ENCODE peak calls at places on chromosome 1, in nine cellular contexts. Z is pancreas, A is breast epithelium, Y is lower lobe of right lung, J is astrocyte, W is adrenal gland, C is fibroblast of lung, E is mammary epithelial cell, X is cardiac muscle cell. S is an unnamed sample. For H3K27me3, the result is how much of the 10 kb centered on the place peaks cover.

GRCh38 chr1:233815865-233816264 is 88.6 kb upstream of the SLC35F3 start:
- DNase-seq in W (no peak), E (peak), C (no peak), Z (no peak), J (no peak), Y (no peak), X (no peak), A (no peak), S (no peak)

GRCh38 chr1:205012416-205013140 is 30.4 kb upstream of the CNTN2 start:
- DNase-seq in Z (no peak), W (no peak), J (no peak), X (no peak), A (no peak), Y (no peak), C (no peak), E (no peak), S (no peak)

GRCh38 chr1:57494679-57495078 is 70.8 kb upstream of the DAB1 start:
- DNase-seq in C (no peak), W (no peak), J (no peak), X (no peak), Z (no peak), A (no peak), E (no peak), Y (no peak), S (no peak)

GRCh38 chr1:47684518-47684917 is 246.7 kb downstream of the FOXD2 start:
- DNase-seq in E (no peak), J (no peak), X (no peak), Y (no peak), Z (no peak), W (no peak), C (no peak), A (no peak), S (no peak)

GRCh38 chr1:221840511-221841243 is 98.8 kb upstream of the DUSP10 start:
- DNase-seq in E (no peak), X (no peak), J (no peak), Y (no peak), W (no peak), A (no peak), Z (no peak), C (no peak), S (no peak)

GRCh38 chr1:3905266-3905952 is 5.3 kb upstream of the C1orf174 start:
- DNase-seq in X (no peak), A (no peak), E (no peak), Z (no peak), C (no peak), J (no peak), Y (peak), W (no peak), S (no peak)

GRCh38 chr1:38812981-38813380 is 46.6 kb downstream of the RRAGC start:
- DNase-seq in C (no peak), E (no peak), W (no peak), Y (no peak), X (no peak), A (no peak), Z (no peak), J (no peak), S (no peak)

GRCh38 chr1:4796999-4797375 is 142.6 kb downstream of the AJAP1 start:
- DNase-seq in A (no peak), Y (no peak), Z (no peak), J (no peak), E (no peak), C (no peak), W (no peak), X (no peak), S (no peak)

GRCh38 chr1:153260980-153261792 is 1.7 kb downstream of the LORICRIN start:
- DNase-seq in Z (peak), E (no peak), X (peak), Y (peak), A (no peak), J (peak), W (no peak), C (no peak), S (no peak)

GRCh38 chr1:116663821-116664220 is 3.7 kb downstream of the IGSF3 start:
- DNase-seq in C (no peak), J (no peak), Y (no peak), X (no peak), W (no peak), Z (no peak), A (no peak), E (no peak), S (no peak)
- H3K4me3 ChIP-seq in C (no peak), J (no peak), Y (no peak), X (no peak), W (no peak), Z (no peak), A (no peak), E (no peak), S (no peak)

DNA sequence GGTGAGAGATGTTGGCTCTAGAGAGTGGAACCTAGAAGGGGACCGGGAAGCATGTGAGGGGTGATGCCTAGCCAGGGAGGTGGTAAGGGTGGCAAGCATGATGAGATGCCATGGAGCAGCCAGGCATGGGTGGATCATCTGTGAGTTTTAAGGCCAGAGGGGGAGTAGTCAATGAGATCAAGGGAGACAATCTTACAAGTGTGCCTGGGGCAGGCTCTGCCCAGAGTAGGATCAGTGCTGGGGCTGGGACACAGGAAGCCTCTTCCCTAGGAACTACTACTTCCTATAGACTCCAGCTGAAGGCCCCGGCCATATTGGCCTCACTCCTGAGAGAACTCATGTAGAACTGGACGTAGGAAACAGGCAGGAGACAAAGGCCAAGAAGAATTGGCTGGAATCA is 192.4 kb upstream of the CSF3R start:
- DNase-seq in Z (no peak), E (no peak), X (no peak), Y (no peak), W (no peak), J (no peak), C (no peak), A (no peak), S (no peak)
- TF ChIP-seq CTCF in Z (no peak), E (no peak), X (no peak), Y (no peak), W (no peak), J (no peak), C (no peak), A (no peak), S (no peak)

GRCh38 chr1:100538935-100539835 is 1.2 kb downstream of the GPR88 start:
- DNase-seq in W (no peak), Z (peak), C (no peak), Y (peak), J (no peak), X (peak), A (no peak), E (peak), S (no peak)
- H3K27me3 ChIP-seq in W (under half), Z (under half), C (under half), Y (under half), J (under half), X (half or more), A (under half), E (under half), S (under half)

DNA sequence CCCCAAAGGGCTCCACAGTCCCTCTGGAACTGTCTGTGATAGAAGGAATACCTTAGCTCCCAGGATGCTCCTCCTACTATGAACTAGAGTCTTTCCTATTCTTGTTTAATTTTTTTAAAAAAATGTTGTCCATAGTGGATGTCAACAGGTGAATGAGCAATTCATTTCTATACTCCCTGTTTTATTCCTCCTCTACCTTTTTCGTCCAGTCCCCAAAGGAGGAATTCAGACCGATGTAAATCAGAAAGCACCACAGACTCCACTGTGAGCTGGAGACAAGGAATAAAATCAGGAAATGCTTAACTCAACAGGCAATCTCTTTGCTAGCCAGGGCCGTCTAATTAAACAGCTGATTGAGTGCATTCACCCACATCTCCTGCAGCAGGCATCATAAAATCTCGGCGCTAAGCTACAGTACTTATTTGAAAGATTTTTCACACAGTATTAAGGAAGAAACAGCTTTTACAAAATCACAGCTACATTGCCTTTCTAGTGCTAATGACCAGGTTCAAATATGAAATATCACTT is 381.6 kb downstream of the SIPA1L2 start:
- DNase-seq in Y (no peak), X (no peak), Z (no peak), E (no peak), C (no peak), A (no peak), J (no peak), W (no peak), S (no peak)
- H3K4me3 ChIP-seq in Y (no peak), X (no peak), Z (no peak), E (no peak), C (no peak), A (no peak), J (no peak), W (no peak), S (no peak)

GRCh38 chr1:190583862-190584261 is 106.2 kb upstream of the BRINP3 start:
- DNase-seq in X (no peak), Z (no peak), A (no peak), C (no peak), W (no peak), Y (no peak), J (no peak), E (no peak), S (no peak)

DNA sequence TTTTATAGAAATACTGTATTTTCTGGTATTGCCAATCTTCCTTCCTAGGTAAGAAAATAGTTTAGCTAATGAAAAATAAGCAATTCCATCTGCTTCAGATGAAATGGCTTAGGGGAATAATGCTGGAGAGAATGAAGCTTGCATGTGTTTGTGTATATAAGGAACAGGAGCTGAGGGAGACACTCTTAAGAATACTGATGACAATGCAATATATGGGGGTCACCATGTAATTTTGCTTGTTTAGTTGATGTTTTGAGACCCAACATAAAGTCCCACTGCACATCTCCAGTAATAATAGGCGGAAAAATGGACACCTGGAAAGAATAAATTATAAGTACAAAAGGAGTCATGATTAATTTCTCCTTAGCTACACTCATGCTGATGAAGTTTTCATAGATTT is 110.8 kb upstream of the BRINP3 start:
- DNase-seq in W (no peak), X (no peak), E (no peak), C (no peak), Y (no peak), J (no peak), Z (no peak), A (no peak), S (no peak)
- TF ChIP-seq CTCF in W (no peak), X (no peak), E (no peak), C (no peak), Y (no peak), J (no peak), Z (no peak), A (no peak), S (no peak)

GRCh38 chr1:183435497-183435896 is 17.3 kb upstream of the NMNAT2 start:
- DNase-seq in A (no peak), Z (no peak), W (no peak), Y (no peak), J (no peak), C (no peak), E (no peak), X (no peak), S (no peak)
- H3K27me3 ChIP-seq in A (under half), Z (under half), W (under half), Y (under half), J (under half), C (under half), E (under half), X (under half), S (under half)